ENCODE peak calls at places on chromosome 17, in nine cellular contexts. One of them, this sample, is unnamed.

GRCh38 chr17:81083125-81083765 is 48.3 kb downstream of the BAIAP2 start:
- DNase-seq in AG10803: no peak
- DNase-seq in stimulated activated CD8-positive, alpha-beta memory T cell treated with anti-CD3 and anti-CD28 coated beads, Interleukin-15, amount 100 ng/mL, for 24 hours: no peak
- DNase-seq in SHP77: no peak
- DNase-seq in bronchial epithelial cell: no peak
- DNase-seq in Daoy: no peak
- DNase-seq in HS-5: no peak
- DNase-seq in mammary epithelial cell: no peak
- DNase-seq in fibroblast of gingiva: no peak
- DNase-seq in this sample: no peak

GRCh38 chr17:82384730-82385429 is 13.3 kb downstream of the UTS2R start:
- DNase-seq in AG10803: peak
- DNase-seq in stimulated activated CD8-positive, alpha-beta memory T cell treated with anti-CD3 and anti-CD28 coated beads, Interleukin-15, amount 100 ng/mL, for 24 hours: no peak
- DNase-seq in SHP77: peak
- DNase-seq in bronchial epithelial cell: peak
- DNase-seq in Daoy: peak
- DNase-seq in HS-5: peak
- DNase-seq in mammary epithelial cell: peak
- DNase-seq in fibroblast of gingiva: peak
- DNase-seq in this sample: no peak

GRCh38 chr17:76934561-76935320 is 66.5 kb downstream of the MGAT5B start:
- DNase-seq in AG10803: no peak
- DNase-seq in stimulated activated CD8-positive, alpha-beta memory T cell treated with anti-CD3 and anti-CD28 coated beads, Interleukin-15, amount 100 ng/mL, for 24 hours: no peak
- DNase-seq in SHP77: no peak
- DNase-seq in bronchial epithelial cell: no peak
- DNase-seq in Daoy: no peak
- DNase-seq in HS-5: no peak
- DNase-seq in mammary epithelial cell: no peak
- DNase-seq in fibroblast of gingiva: no peak
- DNase-seq in this sample: no peak

GRCh38 chr17:77371888-77372443 is 231.2 kb downstream of the SEC14L1 start:
- DNase-seq in AG10803: no peak
- DNase-seq in stimulated activated CD8-positive, alpha-beta memory T cell treated with anti-CD3 and anti-CD28 coated beads, Interleukin-15, amount 100 ng/mL, for 24 hours: no peak
- DNase-seq in SHP77: no peak
- DNase-seq in bronchial epithelial cell: no peak
- DNase-seq in Daoy: no peak
- DNase-seq in HS-5: no peak
- DNase-seq in mammary epithelial cell: no peak
- DNase-seq in fibroblast of gingiva: no peak
- DNase-seq in this sample: no peak

GRCh38 chr17:2980211-2980903 is 83.0 kb downstream of the OR1D5 start:
- DNase-seq in AG10803: no peak
- DNase-seq in stimulated activated CD8-positive, alpha-beta memory T cell treated with anti-CD3 and anti-CD28 coated beads, Interleukin-15, amount 100 ng/mL, for 24 hours: no peak
- DNase-seq in SHP77: no peak
- DNase-seq in bronchial epithelial cell: no peak
- DNase-seq in Daoy: no peak
- DNase-seq in HS-5: no peak
- DNase-seq in mammary epithelial cell: no peak
- DNase-seq in fibroblast of gingiva: no peak
- DNase-seq in this sample: peak

GRCh38 chr17:2067559-2067958 is 12.7 kb downstream of the HIC1 start:
- DNase-seq in AG10803: peak
- DNase-seq in stimulated activated CD8-positive, alpha-beta memory T cell treated with anti-CD3 and anti-CD28 coated beads, Interleukin-15, amount 100 ng/mL, for 24 hours: no peak
- DNase-seq in SHP77: no peak
- DNase-seq in bronchial epithelial cell: no peak
- DNase-seq in Daoy: peak
- DNase-seq in HS-5: no peak
- DNase-seq in mammary epithelial cell: no peak
- DNase-seq in fibroblast of gingiva: peak
- DNase-seq in this sample: no peak

GRCh38 chr17:19978206-19978802 is 676 bp upstream of the AKAP10 start:
- DNase-seq in AG10803: peak
- DNase-seq in stimulated activated CD8-positive, alpha-beta memory T cell treated with anti-CD3 and anti-CD28 coated beads, Interleukin-15, amount 100 ng/mL, for 24 hours: no peak
- DNase-seq in SHP77: no peak
- DNase-seq in bronchial epithelial cell: peak
- DNase-seq in Daoy: no peak
- DNase-seq in HS-5: no peak
- DNase-seq in mammary epithelial cell: no peak
- DNase-seq in fibroblast of gingiva: no peak
- DNase-seq in this sample: no peak

GRCh38 chr17:29982991-29983390 is 41.6 kb downstream of the EFCAB5 start:
- DNase-seq in AG10803: peak
- DNase-seq in stimulated activated CD8-positive, alpha-beta memory T cell treated with anti-CD3 and anti-CD28 coated beads, Interleukin-15, amount 100 ng/mL, for 24 hours: no peak
- DNase-seq in SHP77: no peak
- DNase-seq in bronchial epithelial cell: no peak
- DNase-seq in Daoy: no peak
- DNase-seq in HS-5: no peak
- DNase-seq in mammary epithelial cell: no peak
- DNase-seq in fibroblast of gingiva: peak
- DNase-seq in this sample: no peak

GRCh38 chr17:68295086-68295485 is 3.8 kb downstream of the ARSG start:
- DNase-seq in AG10803: no peak
- DNase-seq in stimulated activated CD8-positive, alpha-beta memory T cell treated with anti-CD3 and anti-CD28 coated beads, Interleukin-15, amount 100 ng/mL, for 24 hours: no peak
- DNase-seq in SHP77: no peak
- DNase-seq in bronchial epithelial cell: no peak
- DNase-seq in Daoy: no peak
- DNase-seq in HS-5: no peak
- DNase-seq in mammary epithelial cell: no peak
- DNase-seq in fibroblast of gingiva: no peak
- DNase-seq in this sample: no peak

GRCh38 chr17:17044846-17045561 is 2.7 kb downstream of the MPRIP start:
- DNase-seq in AG10803: peak
- DNase-seq in stimulated activated CD8-positive, alpha-beta memory T cell treated with anti-CD3 and anti-CD28 coated beads, Interleukin-15, amount 100 ng/mL, for 24 hours: no peak
- DNase-seq in SHP77: peak
- DNase-seq in bronchial epithelial cell: peak
- DNase-seq in Daoy: peak
- DNase-seq in HS-5: no peak
- DNase-seq in mammary epithelial cell: peak
- DNase-seq in fibroblast of gingiva: peak
- DNase-seq in this sample: peak

GRCh38 chr17:45228985-45229517 is 7.4 kb downstream of the FMNL1 start:
- DNase-seq in AG10803: peak
- DNase-seq in stimulated activated CD8-positive, alpha-beta memory T cell treated with anti-CD3 and anti-CD28 coated beads, Interleukin-15, amount 100 ng/mL, for 24 hours: no peak
- DNase-seq in SHP77: peak
- DNase-seq in bronchial epithelial cell: peak
- DNase-seq in Daoy: peak
- DNase-seq in HS-5: peak
- DNase-seq in mammary epithelial cell: peak
- DNase-seq in fibroblast of gingiva: peak
- DNase-seq in this sample: no peak

GRCh38 chr17:64599187-64599676 is 62.9 kb downstream of the SMURF2 start:
- DNase-seq in AG10803: no peak
- DNase-seq in stimulated activated CD8-positive, alpha-beta memory T cell treated with anti-CD3 and anti-CD28 coated beads, Interleukin-15, amount 100 ng/mL, for 24 hours: peak
- DNase-seq in SHP77: no peak
- DNase-seq in bronchial epithelial cell: no peak
- DNase-seq in Daoy: no peak
- DNase-seq in HS-5: no peak
- DNase-seq in mammary epithelial cell: no peak
- DNase-seq in fibroblast of gingiva: no peak
- DNase-seq in this sample: no peak

GRCh38 chr17:12730421-12730820 is 58.9 kb upstream of the ARHGAP44 start:
- DNase-seq in AG10803: no peak
- DNase-seq in stimulated activated CD8-positive, alpha-beta memory T cell treated with anti-CD3 and anti-CD28 coated beads, Interleukin-15, amount 100 ng/mL, for 24 hours: no peak
- DNase-seq in SHP77: no peak
- DNase-seq in bronchial epithelial cell: no peak
- DNase-seq in Daoy: no peak
- DNase-seq in HS-5: no peak
- DNase-seq in mammary epithelial cell: no peak
- DNase-seq in fibroblast of gingiva: no peak
- DNase-seq in this sample: no peak

GRCh38 chr17:17816240-17816814 is 20.5 kb downstream of the SREBF1 start:
- DNase-seq in AG10803: no peak
- DNase-seq in stimulated activated CD8-positive, alpha-beta memory T cell treated with anti-CD3 and anti-CD28 coated beads, Interleukin-15, amount 100 ng/mL, for 24 hours: no peak
- DNase-seq in SHP77: no peak
- DNase-seq in bronchial epithelial cell: no peak
- DNase-seq in Daoy: no peak
- DNase-seq in HS-5: no peak
- DNase-seq in mammary epithelial cell: no peak
- DNase-seq in fibroblast of gingiva: no peak
- DNase-seq in this sample: peak

GRCh38 chr17:77460514-77461046 is 319.8 kb downstream of the SEC14L1 start:
- DNase-seq in AG10803: no peak
- DNase-seq in stimulated activated CD8-positive, alpha-beta memory T cell treated with anti-CD3 and anti-CD28 coated beads, Interleukin-15, amount 100 ng/mL, for 24 hours: no peak
- DNase-seq in SHP77: no peak
- DNase-seq in bronchial epithelial cell: no peak
- DNase-seq in Daoy: no peak
- DNase-seq in HS-5: no peak
- DNase-seq in mammary epithelial cell: no peak
- DNase-seq in fibroblast of gingiva: no peak
- DNase-seq in this sample: no peak

GRCh38 chr17:16425202-16425601 is 9.8 kb downstream of the TRPV2 start:
- DNase-seq in AG10803: no peak
- DNase-seq in stimulated activated CD8-positive, alpha-beta memory T cell treated with anti-CD3 and anti-CD28 coated beads, Interleukin-15, amount 100 ng/mL, for 24 hours: no peak
- DNase-seq in SHP77: peak
- DNase-seq in bronchial epithelial cell: no peak
- DNase-seq in Daoy: no peak
- DNase-seq in HS-5: no peak
- DNase-seq in mammary epithelial cell: no peak
- DNase-seq in fibroblast of gingiva: no peak
- DNase-seq in this sample: no peak

GRCh38 chr17:10681866-10682446 is 15.4 kb downstream of the SCO1 start:
- DNase-seq in AG10803: peak
- DNase-seq in stimulated activated CD8-positive, alpha-beta memory T cell treated with anti-CD3 and anti-CD28 coated beads, Interleukin-15, amount 100 ng/mL, for 24 hours: no peak
- DNase-seq in SHP77: no peak
- DNase-seq in bronchial epithelial cell: no peak
- DNase-seq in Daoy: no peak
- DNase-seq in HS-5: no peak
- DNase-seq in mammary epithelial cell: no peak
- DNase-seq in fibroblast of gingiva: no peak
- DNase-seq in this sample: no peak

GRCh38 chr17:40437095-40437732 is 6.0 kb upstream of the IGFBP4 start:
- DNase-seq in AG10803: no peak
- DNase-seq in stimulated activated CD8-positive, alpha-beta memory T cell treated with anti-CD3 and anti-CD28 coated beads, Interleukin-15, amount 100 ng/mL, for 24 hours: no peak
- DNase-seq in SHP77: no peak
- DNase-seq in bronchial epithelial cell: no peak
- DNase-seq in Daoy: peak
- DNase-seq in HS-5: no peak
- DNase-seq in mammary epithelial cell: no peak
- DNase-seq in fibroblast of gingiva: no peak
- DNase-seq in this sample: peak

GRCh38 chr17:75364078-75364477 is 41.4 kb downstream of the GRB2 start:
- DNase-seq in AG10803: peak
- DNase-seq in stimulated activated CD8-positive, alpha-beta memory T cell treated with anti-CD3 and anti-CD28 coated beads, Interleukin-15, amount 100 ng/mL, for 24 hours: no peak
- DNase-seq in SHP77: no peak
- DNase-seq in bronchial epithelial cell: peak
- DNase-seq in Daoy: peak
- DNase-seq in HS-5: peak
- DNase-seq in mammary epithelial cell: peak
- DNase-seq in fibroblast of gingiva: peak
- DNase-seq in this sample: no peak

GRCh38 chr17:73546121-73546520 is 98.1 kb downstream of the SDK2 start:
- DNase-seq in AG10803: no peak
- DNase-seq in stimulated activated CD8-positive, alpha-beta memory T cell treated with anti-CD3 and anti-CD28 coated beads, Interleukin-15, amount 100 ng/mL, for 24 hours: no peak
- DNase-seq in SHP77: no peak
- DNase-seq in bronchial epithelial cell: peak
- DNase-seq in Daoy: no peak
- DNase-seq in HS-5: no peak
- DNase-seq in mammary epithelial cell: no peak
- DNase-seq in fibroblast of gingiva: no peak
- DNase-seq in this sample: no peak

GRCh38 chr17:19647697-19648474 is 665 bp upstream of the ALDH3A2 start:
- DNase-seq in AG10803: peak
- DNase-seq in stimulated activated CD8-positive, alpha-beta memory T cell treated with anti-CD3 and anti-CD28 coated beads, Interleukin-15, amount 100 ng/mL, for 24 hours: peak
- DNase-seq in SHP77: peak
- DNase-seq in bronchial epithelial cell: peak
- DNase-seq in Daoy: peak
- DNase-seq in HS-5: peak
- DNase-seq in mammary epithelial cell: peak
- DNase-seq in fibroblast of gingiva: peak
- DNase-seq in this sample: peak

GRCh38 chr17:1029196-1029911 is 32.4 kb downstream of the TIMM22 start:
- DNase-seq in AG10803: peak
- DNase-seq in stimulated activated CD8-positive, alpha-beta memory T cell treated with anti-CD3 and anti-CD28 coated beads, Interleukin-15, amount 100 ng/mL, for 24 hours: no peak
- DNase-seq in SHP77: no peak
- DNase-seq in bronchial epithelial cell: peak
- DNase-seq in Daoy: peak
- DNase-seq in HS-5: peak
- DNase-seq in mammary epithelial cell: peak
- DNase-seq in fibroblast of gingiva: peak
- DNase-seq in this sample: no peak

This sample was measured in chondrocyte.